ENCODE peak calls at places on chromosomes 13 and 19, in eight cellular contexts. C, E, G, T, L, A, Y and H are unnamed samples. For H3K4me1, the result is how much of the 10 kb centered on the place peaks cover.

GRCh38 chr19:45630463-45630862 is 8.7 kb downstream of the EML2 start:
- DNase-seq in G (no peak), C (no peak), A (peak), E (peak), Y (peak), T (no peak), L (no peak), H (no peak)

GRCh38 chr19:5641171-5641570 is 18.3 kb downstream of the SAFB start:
- DNase-seq in C (no peak), T (no peak), A (no peak), E (no peak), L (no peak), Y (no peak), G (no peak), H (no peak)

GRCh38 chr19:1101337-1101698 is 2.5 kb upstream of the GPX4 start:
- DNase-seq in E (no peak), T (peak), G (no peak), Y (peak), L (peak), A (no peak), C (no peak), H (no peak)

GRCh38 chr13:38769526-38769925 is 82.6 kb downstream of the FREM2 start:
- DNase-seq in A (no peak), C (no peak), L (no peak), Y (no peak), T (no peak), G (no peak), E (no peak), H (no peak)

GRCh38 chr13:31204592-31204991 is 4.8 kb downstream of the B3GLCT start:
- DNase-seq in G (no peak), L (no peak), E (peak), A (peak), T (no peak), C (no peak), Y (peak), H (peak)

GRCh38 chr19:16473875-16474397 is 2.2 kb upstream of the EPS15L1 start:
- DNase-seq in Y (no peak), A (no peak), G (no peak), E (no peak), T (no peak), C (no peak), L (no peak), H (no peak)

GRCh38 chr13:34731486-34731885 is 210.6 kb upstream of the NBEA start:
- DNase-seq in T (no peak), Y (no peak), C (no peak), E (no peak), L (no peak), G (no peak), A (no peak), H (no peak)

GRCh38 chr13:49308977-49309408 is 61.3 kb downstream of the CDADC1 start:
- DNase-seq in E (no peak), L (no peak), G (no peak), A (peak), T (peak), Y (no peak), C (no peak), H (peak)

GRCh38 chr19:41531438-41532311 is 44.3 kb upstream of the CEACAM21 start:
- DNase-seq in G (peak), Y (peak), L (peak), A (peak), E (no peak), C (peak), T (no peak), H (peak)

GRCh38 chr13:44967656-44968451 is 21.4 kb downstream of the NUFIP1 start:
- DNase-seq in T (no peak), E (peak), C (no peak), L (no peak), A (peak), Y (no peak), G (no peak), H (peak)

GRCh38 chr19:54704928-54705327 is 19.3 kb upstream of the KIR3DL3 start:
- DNase-seq in G (no peak), C (peak), T (no peak), A (no peak), L (no peak), Y (no peak), E (no peak), H (no peak)

GRCh38 chr13:50073340-50073739 is 58.1 kb downstream of the KCNRG start:
- DNase-seq in C (no peak), T (no peak), L (no peak), Y (no peak), G (no peak), E (no peak), A (no peak), H (no peak)

DNA sequence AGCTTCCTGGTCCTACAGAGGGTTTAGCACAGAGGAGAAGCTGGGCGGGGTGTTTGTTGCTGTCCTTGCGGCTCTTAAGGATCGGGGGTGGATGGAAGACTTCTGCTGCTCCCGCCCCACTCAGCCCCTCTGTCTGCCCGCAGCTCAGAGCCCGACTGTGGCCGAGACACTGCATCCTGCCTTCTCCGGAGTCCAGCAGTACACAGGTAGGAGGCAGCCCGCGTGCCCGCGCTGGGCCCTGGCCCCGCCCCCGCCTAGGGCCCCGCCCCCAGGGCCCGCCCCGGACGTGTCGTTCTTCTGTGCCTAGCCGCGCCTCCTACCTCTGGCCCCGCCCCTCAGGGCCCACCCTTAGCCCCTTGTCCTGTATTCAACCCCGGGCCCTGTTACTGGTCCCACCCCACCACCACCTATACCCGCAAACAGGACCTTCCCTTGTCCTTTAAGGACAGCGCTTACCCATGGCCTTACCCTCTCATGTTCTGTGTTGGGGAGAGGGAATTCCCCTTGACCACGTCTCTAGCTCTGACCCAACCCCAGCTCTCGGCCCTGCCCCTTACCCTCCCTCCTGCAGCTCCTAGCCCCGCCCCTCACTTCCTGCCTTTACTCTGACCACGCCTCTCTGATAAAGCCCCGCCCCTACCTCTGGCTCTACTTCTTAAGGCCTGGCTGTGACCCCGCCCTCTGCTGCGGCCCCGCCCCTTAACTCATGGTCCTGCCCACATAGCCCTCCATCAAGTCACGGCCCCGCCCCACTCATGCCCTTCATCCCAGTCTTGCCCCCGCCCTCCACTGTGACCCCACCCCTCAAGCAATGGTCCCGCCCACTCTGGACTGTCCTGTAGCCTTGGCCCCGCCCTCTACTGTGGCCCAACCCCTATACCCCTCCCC is 60.5 kb downstream of the CELF5 start:
- DNase-seq in G (peak), Y (peak), L (peak), T (peak), A (peak), C (peak), E (peak), H (peak)
- H3K4me3 ChIP-seq in G (peak), Y (no peak), L (no peak), T (peak), A (no peak), C (no peak), E (peak), H (peak)

GRCh38 chr19:34767967-34768366 is 5.0 kb downstream of the ZNF599 start:
- DNase-seq in Y (no peak), A (no peak), E (no peak), L (no peak), T (no peak), G (no peak), C (no peak), H (no peak)

GRCh38 chr19:34772697-34773554 is at the start of gene ZNF599:
- DNase-seq in A (peak), C (peak), G (peak), Y (peak), T (peak), E (no peak), L (peak), H (peak)

GRCh38 chr19:34778342-34778741 is 5.3 kb upstream of the ZNF599 start:
- DNase-seq in G (no peak), E (no peak), T (no peak), C (no peak), Y (no peak), A (no peak), L (no peak), H (no peak)

GRCh38 chr19:34774857-34775256 is 1.8 kb upstream of the ZNF599 start:
- DNase-seq in E (no peak), T (no peak), G (no peak), Y (no peak), A (no peak), C (no peak), L (no peak), H (no peak)

GRCh38 chr19:34773555-34773864 is 495 bp upstream of the ZNF599 start:
- DNase-seq in E (no peak), L (no peak), A (no peak), G (no peak), Y (no peak), T (no peak), C (no peak), H (no peak)
- H3K27ac ChIP-seq in E (no peak), L (no peak), A (no peak), G (no peak), Y (no peak), T (no peak), C (no peak), H (no peak)

DNA sequence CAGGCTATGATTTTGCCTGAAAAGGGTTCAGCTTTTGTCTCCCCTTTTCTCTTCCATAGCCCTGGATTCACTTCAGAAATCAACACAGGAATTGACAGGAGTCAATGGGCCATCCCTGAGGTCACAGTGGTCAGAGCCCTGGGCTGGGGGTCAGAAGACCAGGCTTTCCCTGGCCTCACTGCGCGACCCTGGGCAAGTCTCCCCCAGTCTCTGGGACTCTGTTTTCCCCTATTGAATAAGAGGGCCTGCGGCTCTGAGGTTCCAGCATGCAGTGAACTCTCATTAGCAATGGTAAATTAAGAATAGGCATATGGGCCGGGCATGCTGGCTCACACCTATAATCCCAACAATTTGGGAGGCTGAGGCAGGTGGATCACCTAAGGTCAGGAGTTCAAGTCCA is 30.7 kb upstream of the VSTM2B start:
- DNase-seq in G (no peak), L (no peak), A (no peak), E (no peak), C (peak), Y (no peak), T (no peak), H (no peak)
- H3K4me1 ChIP-seq in G (under half), L (under half), A (under half), E (under half), C (under half), Y (under half), T (under half), H (under half)

GRCh38 chr19:58556633-58557252 is 1.7 kb downstream of the UBE2M start:
- DNase-seq in L (peak), E (no peak), A (no peak), Y (no peak), T (peak), G (no peak), C (peak), H (no peak)
- H3K4me3 ChIP-seq in L (no peak), E (peak), A (peak), Y (no peak), T (peak), G (peak), C (no peak), H (no peak)